ENCODE peak calls at places on chromosome 16, in six cellular contexts. H is A549, A is iPS-NIHi11, D is neural progenitor cell, F is fibroblast of the aortic adventitia, B is anterior cingulate cortex. U is an unnamed sample.

GRCh38 chr16:89042711-89043551 is 50.7 kb upstream of the ACSF3 start:
- DNase-seq in H (no peak), A (no peak), D (no peak), F (no peak), B (no peak), U (no peak)

GRCh38 chr16:27330542-27330941 is 16.8 kb downstream of the IL4R start:
- DNase-seq in H (no peak), A (no peak), D (no peak), F (peak), B (no peak), U (no peak)

GRCh38 chr16:973366-973765 is 2.6 kb upstream of the LMF1 start:
- DNase-seq in H (no peak), A (no peak), D (no peak), F (no peak), B (no peak), U (no peak)

GRCh38 chr16:79912592-79913310 is 312.2 kb upstream of the MAF start:
- DNase-seq in H (no peak), A (no peak), D (no peak), F (no peak), B (no peak), U (no peak)

GRCh38 chr16:67244387-67245188 is 2.7 kb downstream of the FHOD1 start:
- DNase-seq in H (peak), A (no peak), D (no peak), F (peak), B (no peak), U (no peak)

GRCh38 chr16:83227336-83227735 is 580.4 kb upstream of the HSBP1 start:
- DNase-seq in H (no peak), A (no peak), D (no peak), F (no peak), B (no peak), U (no peak)

GRCh38 chr16:51420247-51420646 is 269.2 kb upstream of the SALL1 start:
- DNase-seq in H (no peak), A (no peak), D (no peak), F (no peak), B (no peak), U (no peak)

GRCh38 chr16:78479723-78480122 is 380.3 kb downstream of the WWOX start:
- DNase-seq in H (no peak), A (no peak), D (no peak), F (no peak), B (no peak), U (no peak)

GRCh38 chr16:3577302-3577752 is at the start of gene NLRC3:
- DNase-seq in H (no peak), A (no peak), D (no peak), F (no peak), B (no peak), U (no peak)

GRCh38 chr16:85709766-85710423 is 21.1 kb upstream of the GINS2 start:
- DNase-seq in H (no peak), A (no peak), D (no peak), F (no peak), B (no peak), U (no peak)

GRCh38 chr16:78421244-78421661 is 321.8 kb downstream of the WWOX start:
- DNase-seq in H (no peak), A (peak), D (peak), F (no peak), B (no peak), U (no peak)

GRCh38 chr16:48299471-48299870 is 52.1 kb upstream of the ABCC11 start:
- DNase-seq in H (no peak), A (no peak), D (no peak), F (no peak), B (no peak), U (no peak)

U was measured in WTC11.